ENCODE peak calls at places on chromosomes 5 and 9, in nine cellular contexts. C is WTC11, Z is fibroblast of mammary gland, B is pancreas, R is NB4, N is AG09319, H is RWPE1, S is AG09309, K is mucosa of descending colon. X is an unnamed sample.
A peak's percentile ranks its signal among the peaks of the same experiment; 100 is the strongest.

GRCh38 chr5:54601832-54602231 is 84.3 kb downstream of the SNX18 start:
- DNase-seq in B (no peak), S (no peak), R (no peak), Z (no peak), H (no peak), K (no peak), C (no peak), N (no peak), X (no peak)

GRCh38 chr5:10116594-10116993 is 133.1 kb downstream of the ATPSCKMT start:
- DNase-seq in H (no peak), B (no peak), N (no peak), Z (no peak), K (no peak), S (no peak), R (no peak), C (no peak), X (no peak)

GRCh38 chr5:173321886-173322285 is 6.3 kb downstream of the STC2 start:
- DNase-seq in S (no peak), Z (peak; percentile 26), K (no peak), H (no peak), B (no peak), R (no peak), N (no peak), C (no peak), X (no peak)

GRCh38 chr9:114677418-114677817 is 4.6 kb downstream of the TEX48 start:
- DNase-seq in Z (peak; percentile 100), S (peak; percentile 99), B (no peak), H (peak; percentile 99), C (no peak), R (peak; percentile 89), N (peak; percentile 96), K (no peak), X (no peak)

GRCh38 chr5:88686743-88687142 is 196.2 kb downstream of the MEF2C start:
- DNase-seq in S (no peak), R (no peak), Z (no peak), B (no peak), H (no peak), N (no peak), C (no peak), K (no peak), X (no peak)

GRCh38 chr5:145981612-145982571 is 45.5 kb downstream of the SH3RF2 start:
- DNase-seq in Z (no peak), B (peak; percentile 15), K (no peak), C (no peak), N (no peak), S (no peak), R (no peak), H (no peak), X (no peak)

GRCh38 chr9:99211746-99212145 is 10.0 kb downstream of the ALG2 start:
- DNase-seq in S (no peak), Z (no peak), B (no peak), C (peak; percentile 29), R (no peak), H (no peak), N (no peak), K (no peak), X (no peak)

GRCh38 chr9:76269789-76270188 is 124.4 kb downstream of the RFK start:
- DNase-seq in C (no peak), S (no peak), B (no peak), N (no peak), H (peak; percentile 17), K (no peak), R (no peak), Z (peak; percentile 2), X (no peak)

GRCh38 chr9:120715331-120715924 is 1.2 kb upstream of the MEGF9 start:
- DNase-seq in C (peak; percentile 43), Z (peak; percentile 89), B (no peak), H (no peak), R (no peak), S (no peak), K (peak; percentile 71), N (peak; percentile 41), X (peak; percentile 44)

GRCh38 chr9:129489838-129490582 is 130.9 kb downstream of the C9orf50 start:
- DNase-seq in H (no peak), S (no peak), N (no peak), B (peak; percentile 45), Z (peak; percentile 71), C (no peak), K (peak; percentile 65), R (no peak), X (no peak)

GRCh38 chr9:132858756-132859155 is 19.3 kb downstream of the AK8 start:
- DNase-seq in R (no peak), B (no peak), Z (no peak), S (no peak), K (no peak), H (no peak), C (no peak), N (no peak), X (no peak)

GRCh38 chr5:2750758-2751464 is 566 bp downstream of the IRX2 start:
- DNase-seq in B (no peak), N (no peak), S (no peak), H (peak; percentile 23), C (no peak), R (no peak), Z (no peak), K (no peak), X (peak; percentile 34)

DNA sequence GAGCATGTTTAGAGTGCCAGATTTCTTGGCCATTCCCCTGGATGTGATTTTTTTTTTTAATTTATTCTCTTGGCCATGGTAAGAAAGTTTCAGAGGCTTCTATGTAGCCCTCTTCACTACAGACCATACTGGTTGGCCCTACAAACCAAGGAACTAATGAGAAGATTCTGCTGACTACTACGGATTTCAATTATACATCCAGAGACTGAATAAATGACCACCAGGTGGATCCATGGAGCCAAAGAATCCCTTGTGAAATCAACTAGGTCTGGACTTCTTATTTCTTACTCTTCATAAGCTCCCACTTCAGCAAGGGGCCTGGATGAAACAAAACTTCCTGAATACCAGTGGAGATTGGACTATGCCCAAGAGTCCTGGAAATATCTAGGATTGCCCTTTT is 27.6 kb downstream of the ZNF622 start:
- DNase-seq in B (no peak), C (no peak), K (no peak), S (no peak), H (peak; percentile 19), N (no peak), Z (peak; percentile 24), R (peak; percentile 12), X (no peak)
- TF ChIP-seq CTCF in B (no peak), C (no peak), K (no peak), S (peak; percentile 26), H (no peak), N (no peak), Z (peak; percentile 18), R (no peak), X (no peak)

DNA sequence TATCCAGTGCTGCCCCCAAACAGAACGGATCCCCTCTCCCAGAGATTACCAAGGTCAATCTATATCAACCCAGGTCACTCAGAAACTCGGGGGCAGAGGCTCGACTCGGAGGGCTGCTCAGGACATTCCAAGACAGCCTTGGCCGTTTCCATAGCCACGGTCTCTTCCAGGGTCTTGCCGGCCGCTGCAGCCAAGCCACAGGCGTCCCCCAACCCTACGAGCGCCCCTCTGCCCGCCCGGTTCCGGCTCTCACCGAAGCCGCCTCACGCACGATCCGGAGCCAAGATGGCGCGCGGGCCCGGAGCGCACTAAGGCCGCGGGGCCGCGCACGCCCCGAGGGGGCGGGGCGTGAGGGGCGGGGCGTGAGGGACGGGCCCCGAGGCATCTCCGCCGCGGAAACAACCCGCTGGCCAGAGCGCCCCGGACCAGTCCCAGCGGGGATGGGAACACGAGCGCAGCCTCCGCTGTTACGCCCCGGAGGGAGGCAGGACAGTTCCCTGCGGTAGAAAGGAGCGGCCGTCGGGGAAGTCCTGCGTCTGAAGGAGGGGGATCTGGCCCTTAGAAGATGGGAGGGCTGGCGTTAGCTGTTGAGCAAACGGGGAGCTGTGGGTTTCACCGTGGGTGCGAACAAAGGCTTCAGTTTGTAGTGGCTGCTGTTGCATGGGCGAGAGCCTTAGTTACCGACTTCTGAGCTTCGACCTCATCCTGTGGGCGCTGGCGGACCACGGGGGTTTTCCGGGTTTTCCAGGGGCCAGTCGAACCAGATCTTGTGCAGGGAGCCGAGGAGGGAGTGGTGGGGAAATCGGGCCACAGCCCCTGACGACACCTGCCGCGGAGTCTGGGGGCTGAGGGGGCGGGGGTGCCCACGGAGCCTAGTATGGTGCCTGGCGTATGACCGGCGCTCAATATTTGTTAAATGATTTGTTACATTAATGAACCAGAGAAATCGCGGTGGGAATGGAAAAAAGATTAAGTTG is at the start of gene RPP25L:
- DNase-seq in K (peak; percentile 90), H (peak; percentile 94), S (peak; percentile 29), N (peak; percentile 38), R (peak; percentile 97), C (peak; percentile 83), Z (peak; percentile 72), B (peak; percentile 70), X (peak; percentile 75)
- TF ChIP-seq CTCF in K (no peak), H (no peak), S (no peak), N (no peak), R (no peak), C (no peak), Z (no peak), B (no peak), X (no peak)

DNA sequence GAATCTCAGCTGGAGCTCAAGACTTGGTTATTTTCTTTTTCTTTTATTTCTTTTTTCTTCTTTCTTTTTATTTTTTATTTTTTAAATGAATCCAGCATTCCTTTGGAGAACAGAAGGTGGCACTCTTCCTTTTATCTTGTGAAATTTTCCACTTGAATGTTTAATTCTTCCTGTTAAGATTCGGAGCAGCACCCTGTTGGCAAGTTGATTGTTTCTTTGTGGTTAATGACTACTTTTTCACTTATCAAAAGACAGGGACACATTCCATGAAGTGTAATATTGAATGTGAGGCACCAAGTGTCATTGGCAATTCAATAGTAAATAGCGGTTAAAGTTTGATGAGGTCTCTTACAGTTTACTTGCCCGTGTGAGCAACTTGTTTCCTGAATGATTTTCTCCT is 240.5 kb upstream of the CHD1 start:
- DNase-seq in R (peak; percentile 10), N (no peak), K (no peak), C (no peak), Z (peak; percentile 6), H (no peak), S (no peak), B (no peak), X (no peak)
- TF ChIP-seq CTCF in R (peak; percentile 12), N (no peak), K (no peak), C (no peak), Z (peak; percentile 22), H (peak; percentile 25), S (peak; percentile 8), B (no peak), X (peak; percentile 57)

GRCh38 chr5:127878174-127878750 is 175.1 kb downstream of the CCDC192 start:
- DNase-seq in R (peak; percentile 38), C (peak; percentile 66), K (no peak), Z (peak; percentile 57), H (peak; percentile 58), S (no peak), N (no peak), B (peak; percentile 49), X (peak; percentile 26)
- TF ChIP-seq CTCF in R (peak; percentile 45), C (peak; percentile 40), K (no peak), Z (peak; percentile 63), H (no peak), S (peak; percentile 50), N (peak; percentile 50), B (peak; percentile 39), X (peak; percentile 62)

GRCh38 chr5:41115281-41115680 is 44.1 kb upstream of the MROH2B start:
- DNase-seq in R (no peak), S (peak; percentile 41), C (no peak), H (no peak), Z (peak; percentile 82), N (peak; percentile 71), K (no peak), B (no peak), X (no peak)
- TF ChIP-seq CTCF in R (no peak), S (no peak), C (no peak), H (no peak), Z (no peak), N (no peak), K (no peak), B (no peak), X (no peak)

X was measured in neural crest cell.